ENCODE peak calls at places on chromosomes 13 and 19, in six cellular contexts. One of them, this sample, is unnamed.

GRCh38 chr19:10835089-10835753 is 791 bp downstream of the TMED1 start:
- DNase-seq in tibial nerve: no peak
- DNase-seq in stomach: peak
- DNase-seq in body of pancreas: no peak
- DNase-seq in uterus: no peak
- DNase-seq in right lobe of liver: peak
- DNase-seq in this sample: no peak

GRCh38 chr19:15241259-15241658 is 9.0 kb upstream of the EPHX3 start:
- DNase-seq in uterus: no peak
- DNase-seq in right lobe of liver: no peak
- DNase-seq in tibial nerve: no peak
- DNase-seq in stomach: no peak
- DNase-seq in body of pancreas: no peak
- DNase-seq in this sample: no peak

GRCh38 chr13:51058461-51059167 is 52.5 kb downstream of the C13orf42 start:
- DNase-seq in stomach: no peak
- DNase-seq in tibial nerve: no peak
- DNase-seq in body of pancreas: no peak
- DNase-seq in uterus: no peak
- DNase-seq in right lobe of liver: no peak
- DNase-seq in this sample: no peak

GRCh38 chr19:45448887-45449299 is 18.9 kb upstream of the FOSB start:
- DNase-seq in right lobe of liver: no peak
- DNase-seq in body of pancreas: no peak
- DNase-seq in tibial nerve: no peak
- DNase-seq in stomach: no peak
- DNase-seq in uterus: no peak
- DNase-seq in this sample: no peak

GRCh38 chr13:97222934-97223710 is 989 bp downstream of the MBNL2 start:
- DNase-seq in right lobe of liver: no peak
- DNase-seq in tibial nerve: no peak
- DNase-seq in stomach: no peak
- DNase-seq in body of pancreas: no peak
- DNase-seq in uterus: no peak
- DNase-seq in this sample: no peak

GRCh38 chr13:112998506-112999280 is 29.7 kb downstream of the MCF2L start:
- DNase-seq in right lobe of liver: no peak
- DNase-seq in uterus: no peak
- DNase-seq in stomach: no peak
- DNase-seq in tibial nerve: no peak
- DNase-seq in body of pancreas: no peak
- DNase-seq in this sample: no peak

GRCh38 chr13:45021250-45021649 is 31.9 kb downstream of the GPALPP1 start:
- DNase-seq in stomach: no peak
- DNase-seq in body of pancreas: no peak
- DNase-seq in uterus: no peak
- DNase-seq in right lobe of liver: no peak
- DNase-seq in tibial nerve: no peak
- DNase-seq in this sample: no peak

GRCh38 chr13:67416047-67416925 is 186.2 kb upstream of the PCDH9 start:
- DNase-seq in uterus: no peak
- DNase-seq in tibial nerve: no peak
- DNase-seq in stomach: peak
- DNase-seq in body of pancreas: peak
- DNase-seq in right lobe of liver: peak
- DNase-seq in this sample: peak

GRCh38 chr13:27830010-27830409 is 37.7 kb downstream of the GSX1 start:
- DNase-seq in right lobe of liver: peak
- DNase-seq in body of pancreas: peak
- DNase-seq in stomach: peak
- DNase-seq in tibial nerve: peak
- DNase-seq in uterus: no peak
- DNase-seq in this sample: peak

GRCh38 chr19:46350758-46351159 is 3.9 kb downstream of the PPP5C start:
- DNase-seq in body of pancreas: no peak
- DNase-seq in right lobe of liver: peak
- DNase-seq in tibial nerve: peak
- DNase-seq in uterus: no peak
- DNase-seq in stomach: no peak
- DNase-seq in this sample: no peak

GRCh38 chr19:39542198-39542597 is 2.2 kb upstream of the EID2 start:
- DNase-seq in uterus: no peak
- DNase-seq in tibial nerve: no peak
- DNase-seq in stomach: no peak
- DNase-seq in body of pancreas: no peak
- DNase-seq in right lobe of liver: no peak
- DNase-seq in this sample: no peak

GRCh38 chr13:81302125-81302524 is 961.2 kb upstream of the SPRY2 start:
- DNase-seq in body of pancreas: no peak
- DNase-seq in tibial nerve: no peak
- DNase-seq in stomach: no peak
- DNase-seq in uterus: no peak
- DNase-seq in right lobe of liver: no peak
- DNase-seq in this sample: no peak

GRCh38 chr13:30850204-30850866 is 55.7 kb upstream of the MEDAG start:
- DNase-seq in right lobe of liver: no peak
- DNase-seq in tibial nerve: no peak
- DNase-seq in body of pancreas: no peak
- DNase-seq in stomach: no peak
- DNase-seq in uterus: no peak
- DNase-seq in this sample: no peak

GRCh38 chr13:30745917-30746686 is 10.8 kb downstream of the ALOX5AP start:
- DNase-seq in right lobe of liver: peak
- DNase-seq in uterus: no peak
- DNase-seq in body of pancreas: peak
- DNase-seq in tibial nerve: no peak
- DNase-seq in stomach: no peak
- DNase-seq in this sample: no peak

GRCh38 chr19:45976180-45976579 is 2.5 kb upstream of the NOVA2 start:
- DNase-seq in uterus: no peak
- DNase-seq in body of pancreas: no peak
- DNase-seq in right lobe of liver: no peak
- DNase-seq in tibial nerve: no peak
- DNase-seq in stomach: no peak
- DNase-seq in this sample: no peak

GRCh38 chr13:50594276-50594970 is 249.1 kb downstream of the DLEU7 start:
- DNase-seq in right lobe of liver: no peak
- DNase-seq in uterus: no peak
- DNase-seq in body of pancreas: no peak
- DNase-seq in tibial nerve: no peak
- DNase-seq in stomach: no peak
- DNase-seq in this sample: no peak

GRCh38 chr19:50657222-50657669 is 8.0 kb downstream of the C19orf81 start:
- DNase-seq in uterus: no peak
- DNase-seq in body of pancreas: no peak
- DNase-seq in right lobe of liver: no peak
- DNase-seq in stomach: no peak
- DNase-seq in tibial nerve: no peak
- DNase-seq in this sample: no peak

GRCh38 chr19:55597493-55597892 is 1.8 kb downstream of the FIZ1 start:
- DNase-seq in right lobe of liver: no peak
- DNase-seq in body of pancreas: no peak
- DNase-seq in tibial nerve: no peak
- DNase-seq in stomach: no peak
- DNase-seq in uterus: no peak
- DNase-seq in this sample: no peak

GRCh38 chr19:5504115-5504514 is 48.9 kb downstream of the ZNRF4 start:
- DNase-seq in stomach: no peak
- DNase-seq in right lobe of liver: no peak
- DNase-seq in tibial nerve: no peak
- DNase-seq in uterus: no peak
- DNase-seq in body of pancreas: no peak
- DNase-seq in this sample: no peak

GRCh38 chr19:1672038-1672768 is 19.8 kb upstream of the TCF3 start:
- DNase-seq in tibial nerve: no peak
- DNase-seq in stomach: no peak
- DNase-seq in body of pancreas: peak
- DNase-seq in uterus: no peak
- DNase-seq in right lobe of liver: peak
- DNase-seq in this sample: no peak

GRCh38 chr19:18429717-18430416 is 8.1 kb downstream of the ISYNA1 start:
- DNase-seq in uterus: peak
- DNase-seq in tibial nerve: no peak
- DNase-seq in stomach: no peak
- DNase-seq in body of pancreas: no peak
- DNase-seq in right lobe of liver: no peak
- DNase-seq in this sample: no peak

GRCh38 chr19:18427752-18428131 is 8.5 kb downstream of the SSBP4 start:
- DNase-seq in stomach: no peak
- DNase-seq in uterus: no peak
- DNase-seq in body of pancreas: no peak
- DNase-seq in tibial nerve: no peak
- DNase-seq in right lobe of liver: no peak
- DNase-seq in this sample: no peak

GRCh38 chr19:18428173-18428836 is 9.1 kb downstream of the SSBP4 start:
- DNase-seq in right lobe of liver: no peak
- DNase-seq in stomach: no peak
- DNase-seq in uterus: no peak
- DNase-seq in body of pancreas: no peak
- DNase-seq in tibial nerve: no peak
- DNase-seq in this sample: no peak

GRCh38 chr19:18430417-18431144 is 7.4 kb downstream of the ISYNA1 start:
- DNase-seq in uterus: peak
- DNase-seq in body of pancreas: no peak
- DNase-seq in stomach: no peak
- DNase-seq in tibial nerve: no peak
- DNase-seq in right lobe of liver: no peak
- DNase-seq in this sample: no peak

DNA sequence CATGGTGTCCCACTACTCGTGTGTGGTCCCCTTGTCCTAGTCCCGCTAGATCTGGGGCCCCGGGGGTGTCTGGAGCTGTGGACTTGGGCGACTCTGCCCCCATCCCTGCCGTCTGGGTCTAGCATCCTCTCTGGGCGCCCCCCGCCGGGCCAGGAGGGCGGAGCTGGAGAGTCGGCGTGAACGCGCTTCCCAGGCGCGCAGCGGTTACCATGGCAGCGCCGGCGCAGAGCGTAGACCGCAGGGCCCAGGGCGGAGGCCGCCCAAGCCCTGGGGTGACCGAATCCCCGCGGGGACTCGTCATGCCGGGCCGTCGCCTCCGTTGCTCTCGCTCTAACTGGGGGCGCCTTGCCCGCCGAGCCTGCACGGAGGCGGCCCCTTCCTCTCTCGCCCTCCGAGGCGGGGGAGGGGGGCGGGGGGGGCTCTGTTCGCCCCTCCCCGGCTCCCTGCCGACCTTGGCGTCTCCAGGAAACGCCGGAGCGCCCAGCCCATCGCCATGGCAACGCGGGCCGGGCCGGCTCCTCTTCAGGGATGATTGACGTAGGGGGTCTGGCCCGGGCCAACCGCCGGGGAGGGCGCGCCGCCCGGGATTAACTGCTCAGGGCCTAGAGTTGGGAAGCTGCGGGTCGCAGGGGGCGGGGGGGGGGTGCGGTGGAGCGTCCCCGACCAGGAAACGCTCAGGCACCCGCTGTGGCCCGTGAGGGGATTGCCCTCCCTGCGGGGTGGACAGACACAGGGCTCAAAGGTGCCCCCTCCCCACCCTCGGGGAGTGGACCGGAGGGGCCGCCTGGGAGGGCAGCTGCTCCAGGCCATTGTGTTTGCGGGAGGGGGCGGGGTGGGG is 8.9 kb downstream of the ISYNA1 start:
- DNase-seq in uterus: peak
- DNase-seq in tibial nerve: no peak
- DNase-seq in stomach: peak
- DNase-seq in body of pancreas: no peak
- DNase-seq in right lobe of liver: peak
- DNase-seq in this sample: peak
- TF ChIP-seq POLR2A in uterus: no peak
- TF ChIP-seq POLR2A in tibial nerve: no peak
- TF ChIP-seq POLR2A in stomach: no peak
- TF ChIP-seq POLR2A in body of pancreas: no peak
- TF ChIP-seq POLR2A in right lobe of liver: no peak
- TF ChIP-seq POLR2A in this sample: peak

DNA sequence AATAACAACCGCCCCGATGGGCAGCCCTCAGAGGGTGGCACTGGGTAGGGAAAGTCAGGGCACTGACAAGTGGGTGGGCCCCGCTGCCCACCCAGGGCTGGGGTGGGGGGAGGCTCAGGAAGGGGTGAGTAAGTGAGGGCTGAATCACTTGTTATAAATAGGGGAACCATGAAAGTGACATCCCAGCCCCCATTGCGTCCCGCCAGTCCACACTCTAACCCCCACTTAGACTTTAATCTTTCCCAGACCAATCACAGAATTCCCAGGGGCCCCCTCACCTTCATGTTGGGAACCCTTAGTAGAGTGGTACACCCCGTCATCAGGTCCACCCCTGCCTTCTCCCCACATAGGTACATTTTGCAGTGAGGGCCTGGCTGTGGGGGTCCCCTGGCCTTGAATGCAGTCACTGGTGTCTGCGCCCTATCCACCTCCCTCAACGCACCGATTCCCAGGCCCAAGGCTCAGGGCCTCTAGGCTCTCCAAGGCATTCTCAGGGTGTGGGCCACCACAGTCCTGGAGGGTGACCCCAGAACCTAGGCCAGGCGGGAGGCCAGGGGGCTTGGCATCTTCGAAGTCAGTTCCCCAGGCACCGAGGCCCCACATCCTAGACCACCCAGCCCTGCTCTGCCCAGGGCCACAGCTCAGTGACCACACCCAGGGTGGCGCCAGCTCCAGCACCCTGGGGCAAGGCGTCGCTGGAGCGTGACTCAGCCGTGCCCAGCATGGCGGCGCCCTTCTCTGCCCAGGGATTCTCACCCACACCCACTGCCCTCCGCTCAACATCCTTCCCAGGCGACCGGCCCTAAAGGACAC is 36.8 kb upstream of the NANOS3 start:
- DNase-seq in right lobe of liver: peak
- DNase-seq in tibial nerve: peak
- DNase-seq in uterus: peak
- DNase-seq in stomach: peak
- DNase-seq in body of pancreas: peak
- DNase-seq in this sample: peak
- TF ChIP-seq POLR2A in right lobe of liver: peak
- TF ChIP-seq POLR2A in tibial nerve: no peak
- TF ChIP-seq POLR2A in uterus: no peak
- TF ChIP-seq POLR2A in stomach: peak
- TF ChIP-seq POLR2A in body of pancreas: no peak
- TF ChIP-seq POLR2A in this sample: peak

DNA sequence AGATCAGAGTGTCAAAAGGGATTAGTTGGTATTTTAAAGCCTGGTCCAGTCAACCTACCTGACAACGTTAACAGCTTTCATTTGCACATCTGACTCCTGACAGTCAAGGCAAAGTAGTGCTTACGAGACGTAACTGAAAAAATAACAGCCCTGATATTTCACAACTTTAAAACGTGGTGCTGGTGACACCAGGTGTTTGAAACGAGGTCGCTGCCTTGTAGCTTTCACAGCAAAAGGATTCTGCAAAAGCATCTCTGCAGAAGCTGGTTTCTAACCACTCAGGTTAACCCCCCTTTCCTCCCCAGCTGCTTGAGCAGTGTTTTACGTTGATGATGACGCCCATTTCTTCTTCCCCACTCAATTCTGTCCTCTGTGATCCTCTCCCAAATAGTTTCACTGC is 23.3 kb downstream of the GGACT start:
- DNase-seq in body of pancreas: no peak
- DNase-seq in stomach: no peak
- DNase-seq in uterus: no peak
- DNase-seq in right lobe of liver: no peak
- DNase-seq in tibial nerve: no peak
- DNase-seq in this sample: no peak
- TF ChIP-seq POLR2A in body of pancreas: no peak
- TF ChIP-seq POLR2A in stomach: no peak
- TF ChIP-seq POLR2A in uterus: no peak
- TF ChIP-seq POLR2A in right lobe of liver: no peak
- TF ChIP-seq POLR2A in tibial nerve: no peak
- TF ChIP-seq POLR2A in this sample: no peak

GRCh38 chr13:52827839-52828238 is 20.6 kb downstream of the PCDH8 start:
- DNase-seq in stomach: no peak
- DNase-seq in right lobe of liver: no peak
- DNase-seq in body of pancreas: no peak
- DNase-seq in uterus: no peak
- DNase-seq in tibial nerve: no peak
- DNase-seq in this sample: no peak
- TF ChIP-seq POLR2A in stomach: no peak
- TF ChIP-seq POLR2A in right lobe of liver: no peak
- TF ChIP-seq POLR2A in body of pancreas: no peak
- TF ChIP-seq POLR2A in uterus: no peak
- TF ChIP-seq POLR2A in tibial nerve: no peak
- TF ChIP-seq POLR2A in this sample: no peak